ENCODE peak calls at places on chromosomes 1 and 21, in five cellular contexts. One of them, this sample, is unnamed.

GRCh38 chr1:36345353-36345752 is 21.9 kb upstream of the EVA1B start:
- DNase-seq in spleen: peak
- DNase-seq in HepG2: no peak
- DNase-seq in stomach: no peak
- DNase-seq in aorta: no peak
- DNase-seq in this sample: no peak

GRCh38 chr1:2412773-2413494 is 570 bp upstream of the PEX10 start:
- DNase-seq in spleen: peak
- DNase-seq in HepG2: peak
- DNase-seq in stomach: no peak
- DNase-seq in aorta: no peak
- DNase-seq in this sample: no peak

GRCh38 chr1:93904228-93904627 is 5.0 kb downstream of the GCLM start:
- DNase-seq in spleen: no peak
- DNase-seq in HepG2: no peak
- DNase-seq in stomach: no peak
- DNase-seq in aorta: no peak
- DNase-seq in this sample: peak

GRCh38 chr1:32988665-32989064 is 24.1 kb upstream of the RNF19B start:
- DNase-seq in spleen: no peak
- DNase-seq in HepG2: no peak
- DNase-seq in stomach: no peak
- DNase-seq in aorta: no peak
- DNase-seq in this sample: no peak

GRCh38 chr1:95287078-95287477 is 53.1 kb downstream of the RWDD3 start:
- DNase-seq in spleen: no peak
- DNase-seq in HepG2: peak
- DNase-seq in stomach: no peak
- DNase-seq in aorta: no peak
- DNase-seq in this sample: peak

GRCh38 chr1:50080904-50081586 is 27.7 kb upstream of the ELAVL4 start:
- DNase-seq in spleen: no peak
- DNase-seq in HepG2: peak
- DNase-seq in stomach: no peak
- DNase-seq in aorta: no peak
- DNase-seq in this sample: peak

GRCh38 chr1:114075546-114076249 is 78.0 kb downstream of the SYT6 start:
- DNase-seq in spleen: no peak
- DNase-seq in HepG2: no peak
- DNase-seq in stomach: no peak
- DNase-seq in aorta: no peak
- DNase-seq in this sample: no peak

GRCh38 chr1:221164029-221164428 is 284.8 kb downstream of the HLX start:
- DNase-seq in spleen: no peak
- DNase-seq in HepG2: no peak
- DNase-seq in stomach: no peak
- DNase-seq in aorta: no peak
- DNase-seq in this sample: no peak

GRCh38 chr21:22201142-22201541 is 1202.9 kb downstream of the NCAM2 start:
- DNase-seq in spleen: no peak
- DNase-seq in HepG2: no peak
- DNase-seq in stomach: no peak
- DNase-seq in aorta: no peak
- DNase-seq in this sample: no peak

GRCh38 chr1:45512641-45513054 is 9.0 kb downstream of the PRDX1 start:
- DNase-seq in spleen: no peak
- DNase-seq in HepG2: peak
- DNase-seq in stomach: peak
- DNase-seq in aorta: peak
- DNase-seq in this sample: peak

GRCh38 chr21:42293649-42294272 is 21.4 kb downstream of the TFF3 start:
- DNase-seq in spleen: no peak
- DNase-seq in HepG2: no peak
- DNase-seq in stomach: no peak
- DNase-seq in aorta: no peak
- DNase-seq in this sample: no peak

GRCh38 chr1:192565946-192566345 is 9.6 kb upstream of the RGS1 start:
- DNase-seq in spleen: no peak
- DNase-seq in HepG2: no peak
- DNase-seq in stomach: no peak
- DNase-seq in aorta: no peak
- DNase-seq in this sample: no peak

GRCh38 chr1:74773540-74773939 is 40.6 kb downstream of the TYW3 start:
- DNase-seq in spleen: no peak
- DNase-seq in HepG2: no peak
- DNase-seq in stomach: no peak
- DNase-seq in aorta: no peak
- DNase-seq in this sample: no peak

GRCh38 chr1:173202430-173203145 is 4.5 kb downstream of the TNFSF4 start:
- DNase-seq in spleen: no peak
- DNase-seq in HepG2: peak
- DNase-seq in stomach: no peak
- DNase-seq in aorta: no peak
- DNase-seq in this sample: peak

GRCh38 chr1:52063192-52063591 is 7.1 kb downstream of the BTF3L4 start:
- DNase-seq in spleen: no peak
- DNase-seq in HepG2: no peak
- DNase-seq in stomach: no peak
- DNase-seq in aorta: no peak
- DNase-seq in this sample: no peak

GRCh38 chr1:170714163-170714562 is 50.2 kb downstream of the PRRX1 start:
- DNase-seq in spleen: no peak
- DNase-seq in HepG2: no peak
- DNase-seq in stomach: no peak
- DNase-seq in aorta: no peak
- DNase-seq in this sample: peak

GRCh38 chr1:54054438-54054749 is 986 bp downstream of the TCEANC2 start:
- DNase-seq in spleen: no peak
- DNase-seq in HepG2: no peak
- DNase-seq in stomach: no peak
- DNase-seq in aorta: no peak
- DNase-seq in this sample: no peak

GRCh38 chr1:184994301-184994700 is 20.0 kb upstream of the NIBAN1 start:
- DNase-seq in spleen: no peak
- DNase-seq in HepG2: no peak
- DNase-seq in stomach: no peak
- DNase-seq in aorta: no peak
- DNase-seq in this sample: no peak

GRCh38 chr1:11158720-11159321 is 30.3 kb upstream of the ANGPTL7 start:
- DNase-seq in spleen: no peak
- DNase-seq in HepG2: no peak
- DNase-seq in stomach: no peak
- DNase-seq in aorta: no peak
- DNase-seq in this sample: peak

GRCh38 chr1:205310981-205311704 is 10.4 kb downstream of the NUAK2 start:
- DNase-seq in spleen: no peak
- DNase-seq in HepG2: no peak
- DNase-seq in stomach: no peak
- DNase-seq in aorta: no peak
- DNase-seq in this sample: no peak

GRCh38 chr1:231460614-231461013 is 38.5 kb upstream of the EGLN1 start:
- DNase-seq in spleen: no peak
- DNase-seq in HepG2: no peak
- DNase-seq in stomach: no peak
- DNase-seq in aorta: no peak
- DNase-seq in this sample: no peak

GRCh38 chr1:3023994-3024393 is 2.7 kb downstream of the ACTRT2 start:
- DNase-seq in spleen: no peak
- DNase-seq in HepG2: no peak
- DNase-seq in stomach: no peak
- DNase-seq in aorta: no peak
- DNase-seq in this sample: peak

GRCh38 chr1:117162806-117163205 is 41.3 kb upstream of the TRIM45 start:
- DNase-seq in spleen: no peak
- DNase-seq in HepG2: no peak
- DNase-seq in stomach: no peak
- DNase-seq in aorta: no peak
- DNase-seq in this sample: no peak

GRCh38 chr1:21663951-21664805 is 5.0 kb downstream of the RAP1GAP start:
- DNase-seq in spleen: peak
- DNase-seq in HepG2: no peak
- DNase-seq in stomach: peak
- DNase-seq in aorta: peak
- DNase-seq in this sample: no peak

GRCh38 chr1:64327119-64327518 is 123.7 kb downstream of the UBE2U start:
- DNase-seq in spleen: no peak
- DNase-seq in HepG2: no peak
- DNase-seq in stomach: no peak
- DNase-seq in aorta: no peak
- DNase-seq in this sample: no peak

GRCh38 chr1:181485276-181486097 is 2.2 kb downstream of the CACNA1E start:
- DNase-seq in spleen: peak
- DNase-seq in HepG2: no peak
- DNase-seq in stomach: no peak
- DNase-seq in aorta: no peak
- DNase-seq in this sample: peak

GRCh38 chr1:222546548-222547259 is 1.2 kb downstream of the HHIPL2 start:
- DNase-seq in spleen: no peak
- DNase-seq in HepG2: peak
- DNase-seq in stomach: no peak
- DNase-seq in aorta: peak
- DNase-seq in this sample: peak

GRCh38 chr1:227883073-227883520 is 64.6 kb downstream of the WNT9A start:
- DNase-seq in spleen: peak
- DNase-seq in HepG2: no peak
- DNase-seq in stomach: peak
- DNase-seq in aorta: peak
- DNase-seq in this sample: no peak

GRCh38 chr1:207860531-207860930 is 50.4 kb downstream of the CD34 start:
- DNase-seq in spleen: no peak
- DNase-seq in HepG2: no peak
- DNase-seq in stomach: no peak
- DNase-seq in aorta: no peak
- DNase-seq in this sample: no peak

GRCh38 chr1:207858806-207859205 is 52.1 kb downstream of the CD34 start:
- DNase-seq in spleen: no peak
- DNase-seq in HepG2: peak
- DNase-seq in stomach: no peak
- DNase-seq in aorta: no peak
- DNase-seq in this sample: no peak

GRCh38 chr1:207863893-207864535 is 46.9 kb downstream of the CD34 start:
- DNase-seq in spleen: peak
- DNase-seq in HepG2: no peak
- DNase-seq in stomach: no peak
- DNase-seq in aorta: no peak
- DNase-seq in this sample: no peak

GRCh38 chr1:207861442-207862177 is 49.3 kb downstream of the CD34 start:
- DNase-seq in spleen: no peak
- DNase-seq in HepG2: no peak
- DNase-seq in stomach: no peak
- DNase-seq in aorta: no peak
- DNase-seq in this sample: no peak

DNA sequence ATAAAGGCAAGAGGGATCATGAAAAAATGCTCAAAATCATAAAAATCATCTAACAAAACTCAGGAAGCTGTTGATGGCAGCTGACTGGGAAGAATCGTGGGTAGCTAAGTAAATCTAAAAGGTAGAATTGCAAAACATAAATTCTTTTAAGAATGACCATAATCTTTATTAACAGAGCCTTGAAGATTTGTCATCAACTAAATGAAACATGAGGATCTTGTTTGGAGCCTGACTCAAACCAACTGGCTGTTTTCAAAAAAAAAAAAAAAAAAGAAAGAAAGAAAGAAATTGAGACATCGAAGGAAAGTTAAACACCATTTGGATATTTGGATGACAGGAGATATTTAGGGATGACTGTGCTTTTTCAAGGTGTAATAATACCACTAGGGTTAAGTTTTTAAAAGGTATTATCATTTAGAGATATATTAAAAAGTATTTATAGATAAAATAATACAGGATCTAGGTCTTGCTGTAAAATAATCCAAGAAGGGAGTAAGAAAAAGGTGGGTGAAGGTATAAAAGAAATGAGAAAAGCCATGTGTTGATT is 48.6 kb downstream of the CD34 start:
- DNase-seq in spleen: no peak
- DNase-seq in HepG2: no peak
- DNase-seq in stomach: no peak
- DNase-seq in aorta: no peak
- DNase-seq in this sample: no peak
- H3K4me3 ChIP-seq in spleen: no peak
- H3K4me3 ChIP-seq in HepG2: no peak
- H3K4me3 ChIP-seq in stomach: no peak
- H3K4me3 ChIP-seq in aorta: no peak
- H3K4me3 ChIP-seq in this sample: no peak

GRCh38 chr21:36428789-36429671 is 43.8 kb downstream of the CHAF1B start:
- DNase-seq in spleen: no peak
- DNase-seq in HepG2: no peak
- DNase-seq in stomach: no peak
- DNase-seq in aorta: no peak
- DNase-seq in this sample: no peak
- H3K27ac ChIP-seq in spleen: peak
- H3K27ac ChIP-seq in HepG2: no peak
- H3K27ac ChIP-seq in stomach: peak
- H3K27ac ChIP-seq in aorta: peak
- H3K27ac ChIP-seq in this sample: peak

DNA sequence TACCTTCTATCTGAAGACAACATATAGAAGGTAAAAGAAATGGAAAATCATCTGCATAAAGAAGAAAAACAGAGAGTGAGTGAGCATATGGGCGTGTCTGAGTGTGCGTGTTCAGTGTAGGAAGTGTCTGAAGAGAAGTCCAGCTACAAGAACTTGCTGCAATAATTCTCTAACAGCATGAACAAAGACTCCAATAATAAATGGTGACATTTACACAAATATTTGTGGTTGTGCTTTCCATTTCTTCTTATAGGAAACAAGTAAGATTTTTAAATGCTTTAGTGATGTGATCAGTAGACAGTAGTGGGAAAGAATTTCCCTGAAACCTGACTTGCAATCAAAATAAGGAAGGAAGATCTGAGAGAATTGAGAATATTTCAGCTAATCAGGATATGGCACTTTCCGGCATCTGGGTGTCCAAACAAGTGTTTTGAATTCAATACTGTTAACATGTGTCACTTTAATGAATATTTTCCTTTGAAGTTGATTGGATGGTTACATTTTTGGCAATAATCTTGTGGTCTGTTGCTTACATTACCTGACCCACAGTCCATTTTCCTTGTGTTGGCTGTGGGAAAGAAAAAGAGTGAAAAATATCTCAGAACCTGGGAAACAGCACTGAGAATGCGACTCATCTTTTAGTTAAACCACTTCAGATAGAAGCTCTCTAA is 154.0 kb downstream of the TGFB2 start:
- DNase-seq in spleen: no peak
- DNase-seq in HepG2: no peak
- DNase-seq in stomach: no peak
- DNase-seq in aorta: no peak
- DNase-seq in this sample: peak
- H3K4me3 ChIP-seq in spleen: no peak
- H3K4me3 ChIP-seq in HepG2: no peak
- H3K4me3 ChIP-seq in stomach: peak
- H3K4me3 ChIP-seq in aorta: peak
- H3K4me3 ChIP-seq in this sample: peak

DNA sequence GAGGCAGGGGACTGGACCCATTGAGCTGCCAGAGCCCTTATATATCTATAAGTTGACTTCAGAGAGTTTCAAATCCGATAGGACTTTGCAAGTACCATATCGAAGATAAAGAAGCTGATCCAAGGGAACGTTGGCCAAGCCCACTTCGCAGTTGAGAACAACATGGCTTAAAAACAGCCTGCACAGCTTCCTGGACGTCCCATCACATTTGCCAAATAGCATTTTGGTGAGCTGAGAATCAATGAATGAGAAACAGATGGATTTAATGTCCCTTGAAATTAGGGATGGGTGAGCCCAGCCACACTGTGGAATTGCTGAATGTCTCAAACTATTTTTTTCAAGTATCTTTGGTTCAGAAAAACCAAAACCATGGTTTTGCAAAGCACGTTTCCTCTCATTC is 64.8 kb downstream of the KCNJ15 start:
- DNase-seq in spleen: no peak
- DNase-seq in HepG2: no peak
- DNase-seq in stomach: no peak
- DNase-seq in aorta: no peak
- DNase-seq in this sample: no peak
- H3K27ac ChIP-seq in spleen: no peak
- H3K27ac ChIP-seq in HepG2: no peak
- H3K27ac ChIP-seq in stomach: no peak
- H3K27ac ChIP-seq in aorta: no peak
- H3K27ac ChIP-seq in this sample: no peak

This sample was measured in A673.